ENCODE peak calls at places on chromosomes 4 and X, in four cellular contexts. One of them, this sample, is unnamed.
A peak's percentile ranks its signal among the peaks of the same experiment; 100 is the strongest.

GRCh38 chr4:102578819-102579218 is 77.7 kb downstream of the NFKB1 start:
- DNase-seq in K562: no peak
- DNase-seq in GM12878: no peak
- DNase-seq in A549: peak; percentile 11
- DNase-seq in this sample: no peak

GRCh38 chrX:74422029-74422352 is 698 bp downstream of the SLC16A2 start:
- DNase-seq in GM12878: no peak
- DNase-seq in K562: no peak
- DNase-seq in A549: no peak
- DNase-seq in this sample: peak; percentile 34

GRCh38 chrX:112735147-112735546 is 55.4 kb upstream of the LHFPL1 start:
- DNase-seq in K562: no peak
- DNase-seq in A549: no peak
- DNase-seq in GM12878: no peak
- DNase-seq in this sample: no peak

GRCh38 chr4:132709024-132709423 is 440.1 kb upstream of the PCDH10 start:
- DNase-seq in A549: no peak
- DNase-seq in GM12878: no peak
- DNase-seq in K562: no peak
- DNase-seq in this sample: no peak

GRCh38 chr4:159280442-159281172 is 177.7 kb downstream of the RAPGEF2 start:
- DNase-seq in GM12878: no peak
- DNase-seq in K562: no peak
- DNase-seq in A549: peak; percentile 74
- DNase-seq in this sample: no peak

GRCh38 chrX:18899796-18900380 is 84.0 kb downstream of the PHKA2 start:
- DNase-seq in A549: peak; percentile 58
- DNase-seq in GM12878: no peak
- DNase-seq in K562: peak; percentile 8
- DNase-seq in this sample: peak; percentile 87

GRCh38 chrX:40719218-40719617 is 16.1 kb downstream of the MED14 start:
- DNase-seq in A549: no peak
- DNase-seq in K562: no peak
- DNase-seq in GM12878: no peak
- DNase-seq in this sample: no peak

GRCh38 chrX:107348990-107349389 is 100.5 kb upstream of the FRMPD3 start:
- DNase-seq in K562: no peak
- DNase-seq in GM12878: no peak
- DNase-seq in A549: no peak
- DNase-seq in this sample: no peak

GRCh38 chr4:143587703-143588102 is 74.2 kb downstream of the SMARCA5 start:
- DNase-seq in K562: peak; percentile 6
- DNase-seq in GM12878: no peak
- DNase-seq in A549: peak; percentile 10
- DNase-seq in this sample: no peak

GRCh38 chr4:19047481-19047880 is 1025.9 kb upstream of the LCORL start:
- DNase-seq in A549: no peak
- DNase-seq in GM12878: no peak
- DNase-seq in K562: no peak
- DNase-seq in this sample: no peak

GRCh38 chrX:76454456-76454927 is 27.0 kb downstream of the MAGEE1 start:
- DNase-seq in K562: peak; percentile 4
- DNase-seq in GM12878: no peak
- DNase-seq in A549: peak; percentile 23
- DNase-seq in this sample: peak; percentile 6

GRCh38 chr4:94676910-94677309 is 80.8 kb upstream of the BMPR1B start:
- DNase-seq in A549: no peak
- DNase-seq in GM12878: no peak
- DNase-seq in K562: no peak
- DNase-seq in this sample: no peak

GRCh38 chrX:23403849-23404248 is 69.2 kb downstream of the PTCHD1 start:
- DNase-seq in A549: peak; percentile 7
- DNase-seq in K562: no peak
- DNase-seq in GM12878: no peak
- DNase-seq in this sample: peak; percentile 17

GRCh38 chr4:185017964-185018772 is at the start of gene HELT:
- DNase-seq in GM12878: no peak
- DNase-seq in K562: no peak
- DNase-seq in A549: no peak
- DNase-seq in this sample: no peak

GRCh38 chrX:72478351-72478750 is 94.3 kb downstream of the HDAC8 start:
- DNase-seq in K562: no peak
- DNase-seq in GM12878: no peak
- DNase-seq in A549: no peak
- DNase-seq in this sample: no peak

GRCh38 chr4:80492761-80493160 is 157.2 kb downstream of the CFAP299 start:
- DNase-seq in A549: no peak
- DNase-seq in GM12878: no peak
- DNase-seq in K562: no peak
- DNase-seq in this sample: no peak

GRCh38 chr4:181971411-181971810 is 271.8 kb upstream of the TENM3 start:
- DNase-seq in GM12878: no peak
- DNase-seq in A549: no peak
- DNase-seq in K562: no peak
- DNase-seq in this sample: no peak

GRCh38 chr4:88012652-88013051 is 5.2 kb downstream of the PKD2 start:
- DNase-seq in GM12878: no peak
- DNase-seq in A549: no peak
- DNase-seq in K562: no peak
- DNase-seq in this sample: no peak

GRCh38 chrX:7139202-7140081 is 8.1 kb upstream of the STS start:
- DNase-seq in K562: no peak
- DNase-seq in A549: no peak
- DNase-seq in GM12878: no peak
- DNase-seq in this sample: no peak

GRCh38 chr4:168656055-168656660 is 159.3 kb downstream of the PALLD start:
- DNase-seq in GM12878: no peak
- DNase-seq in A549: no peak
- DNase-seq in K562: no peak
- DNase-seq in this sample: no peak

GRCh38 chr4:56995525-56995924 is 16.8 kb downstream of the POLR2B start:
- DNase-seq in A549: no peak
- DNase-seq in GM12878: no peak
- DNase-seq in K562: no peak
- DNase-seq in this sample: no peak

GRCh38 chr4:38366451-38366850 is 297.5 kb upstream of the KLF3 start:
- DNase-seq in A549: no peak
- DNase-seq in GM12878: no peak
- DNase-seq in K562: no peak
- DNase-seq in this sample: no peak

GRCh38 chr4:73726000-73726399 is 14.4 kb upstream of the CXCL8 start:
- DNase-seq in GM12878: no peak
- DNase-seq in A549: peak; percentile 75
- DNase-seq in K562: no peak
- DNase-seq in this sample: no peak

DNA sequence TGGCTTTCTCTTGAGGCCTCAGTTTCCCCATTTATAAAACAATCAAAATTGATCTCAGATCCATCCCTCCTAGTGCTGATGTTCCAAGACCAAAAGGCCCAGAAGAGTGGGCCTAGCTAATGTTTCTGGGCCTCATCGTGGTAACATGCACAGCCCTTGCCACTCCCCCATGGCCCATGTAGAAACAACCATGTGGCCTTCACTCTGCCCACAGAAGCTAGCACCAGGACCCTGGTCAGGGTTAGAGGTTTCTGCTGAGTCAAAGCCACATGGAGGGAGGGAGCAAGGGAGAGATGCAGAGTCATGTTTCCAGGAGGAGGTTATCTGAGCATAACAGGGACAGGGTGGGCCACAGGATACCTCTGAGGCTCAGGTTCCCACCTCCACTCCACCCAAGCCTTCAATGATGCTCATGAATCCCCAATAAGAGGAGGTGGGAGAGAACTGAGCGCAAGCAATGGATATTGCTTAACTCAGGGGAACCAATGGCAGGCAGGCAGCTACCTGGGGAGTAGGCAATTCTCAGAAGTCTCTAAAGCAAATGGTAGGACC is 16.9 kb downstream of the OTUD5 start:
- DNase-seq in A549: no peak
- DNase-seq in K562: peak; percentile 88
- DNase-seq in GM12878: no peak
- DNase-seq in this sample: no peak
- TF ChIP-seq RCOR1 in A549: no peak
- TF ChIP-seq RCOR1 in K562: peak; percentile 27
- TF ChIP-seq RCOR1 in GM12878: no peak
- TF ChIP-seq RCOR1 in this sample: no peak

GRCh38 chr4:25019501-25019900 is 11.2 kb downstream of the LGI2 start:
- DNase-seq in A549: no peak
- DNase-seq in K562: no peak
- DNase-seq in GM12878: no peak
- DNase-seq in this sample: no peak
- TF ChIP-seq REST in A549: no peak
- TF ChIP-seq REST in K562: no peak
- TF ChIP-seq REST in GM12878: no peak
- TF ChIP-seq REST in this sample: no peak

GRCh38 chrX:154417157-154417556 is 5.8 kb downstream of the TAFAZZIN start:
- DNase-seq in K562: no peak
- DNase-seq in GM12878: no peak
- DNase-seq in A549: no peak
- DNase-seq in this sample: peak; percentile 69
- H3K4me1 ChIP-seq in K562: peaks cover 3% of the 10 kb centered on the region
- H3K4me1 ChIP-seq in GM12878: no peaks in the 10 kb centered on the region
- H3K4me1 ChIP-seq in A549: peaks cover 9% of the 10 kb centered on the region
- H3K4me1 ChIP-seq in this sample: peaks cover 31% of the 10 kb centered on the region

GRCh38 chrX:52270453-52271116 is 85.9 kb downstream of the MAGED4 start:
- DNase-seq in GM12878: no peak
- DNase-seq in A549: no peak
- DNase-seq in K562: no peak
- DNase-seq in this sample: no peak

GRCh38 chrX:52265713-52266112 is 81.0 kb downstream of the MAGED4 start:
- DNase-seq in K562: no peak
- DNase-seq in A549: no peak
- DNase-seq in GM12878: no peak
- DNase-seq in this sample: no peak

GRCh38 chrX:52271212-52271611 is 86.5 kb downstream of the MAGED4 start:
- DNase-seq in GM12878: no peak
- DNase-seq in K562: peak; percentile 5
- DNase-seq in A549: peak; percentile 25
- DNase-seq in this sample: no peak
- TF ChIP-seq RCOR1 in GM12878: no peak
- TF ChIP-seq RCOR1 in K562: no peak
- TF ChIP-seq RCOR1 in A549: no peak
- TF ChIP-seq RCOR1 in this sample: no peak

GRCh38 chr4:113976937-113977855 is 2.3 kb downstream of the ARSJ start:
- DNase-seq in GM12878: no peak
- DNase-seq in K562: no peak
- DNase-seq in A549: no peak
- DNase-seq in this sample: no peak
- TF ChIP-seq REST in GM12878: no peak
- TF ChIP-seq REST in K562: no peak
- TF ChIP-seq REST in A549: no peak
- TF ChIP-seq REST in this sample: peak; percentile 67

DNA sequence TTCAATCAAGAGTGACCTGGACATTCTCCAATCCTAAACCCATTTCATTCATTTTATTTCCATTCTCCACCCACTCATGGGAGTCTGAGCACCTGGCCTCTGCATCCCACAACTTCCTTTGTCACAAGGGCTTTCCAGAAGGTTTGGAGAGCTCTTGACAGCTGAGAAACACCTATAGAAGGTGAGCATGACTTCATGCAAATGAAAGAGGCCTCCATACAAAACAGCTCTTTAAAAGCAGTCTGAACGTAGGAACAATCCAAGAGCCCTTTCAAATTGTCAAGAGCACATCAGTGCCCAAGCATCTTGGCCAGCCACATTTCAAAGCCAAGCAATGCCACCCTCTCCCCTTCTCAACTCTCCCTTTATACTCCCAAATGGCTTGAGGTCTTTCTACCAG is 74.9 kb upstream of the RAP2C start:
- DNase-seq in GM12878: no peak
- DNase-seq in A549: no peak
- DNase-seq in K562: no peak
- DNase-seq in this sample: no peak
- H3K4me1 ChIP-seq in GM12878: no peaks in the 10 kb centered on the region
- H3K4me1 ChIP-seq in A549: no peaks in the 10 kb centered on the region
- H3K4me1 ChIP-seq in K562: no peaks in the 10 kb centered on the region
- H3K4me1 ChIP-seq in this sample: no peaks in the 10 kb centered on the region

DNA sequence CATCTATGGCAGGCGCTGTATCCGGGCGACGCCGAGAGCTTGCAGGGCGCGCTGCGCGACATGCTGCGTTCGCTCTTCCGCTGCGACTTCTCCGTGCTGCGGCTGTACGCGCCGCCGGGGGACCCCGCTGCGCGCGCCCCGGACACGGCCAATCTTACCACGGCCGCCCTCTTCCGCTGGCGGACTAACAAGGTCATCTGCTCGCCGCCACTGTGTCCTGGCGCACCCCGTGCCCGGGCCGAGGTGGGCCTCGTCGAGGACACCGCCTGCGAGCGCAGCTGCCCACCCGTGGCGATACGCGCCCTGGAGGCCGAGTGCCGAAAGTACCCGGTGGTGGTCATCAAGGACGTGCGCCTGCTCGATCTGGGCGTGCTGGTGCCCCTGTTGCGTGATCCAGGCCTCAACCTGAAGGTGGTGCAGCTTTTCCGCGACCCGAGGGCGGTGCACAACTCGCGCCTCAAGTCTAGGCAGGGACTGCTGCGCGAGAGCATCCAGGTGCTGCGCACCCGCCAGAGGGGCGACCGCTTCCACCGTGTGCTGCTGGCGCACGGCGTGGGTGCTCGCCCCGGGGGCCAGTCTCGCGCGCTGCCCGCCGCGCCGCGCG is 874 bp downstream of the CHST7 start:
- DNase-seq in A549: peak; percentile 48
- DNase-seq in GM12878: no peak
- DNase-seq in K562: no peak
- DNase-seq in this sample: peak; percentile 51
- TF ChIP-seq RCOR1 in A549: no peak
- TF ChIP-seq RCOR1 in GM12878: no peak
- TF ChIP-seq RCOR1 in K562: no peak
- TF ChIP-seq RCOR1 in this sample: no peak

GRCh38 chr4:7980036-7980435 is 40.4 kb upstream of the AFAP1 start:
- DNase-seq in A549: no peak
- DNase-seq in K562: no peak
- DNase-seq in GM12878: no peak
- DNase-seq in this sample: no peak
- TF ChIP-seq REST in A549: no peak
- TF ChIP-seq REST in K562: no peak
- TF ChIP-seq REST in GM12878: no peak
- TF ChIP-seq REST in this sample: no peak

DNA sequence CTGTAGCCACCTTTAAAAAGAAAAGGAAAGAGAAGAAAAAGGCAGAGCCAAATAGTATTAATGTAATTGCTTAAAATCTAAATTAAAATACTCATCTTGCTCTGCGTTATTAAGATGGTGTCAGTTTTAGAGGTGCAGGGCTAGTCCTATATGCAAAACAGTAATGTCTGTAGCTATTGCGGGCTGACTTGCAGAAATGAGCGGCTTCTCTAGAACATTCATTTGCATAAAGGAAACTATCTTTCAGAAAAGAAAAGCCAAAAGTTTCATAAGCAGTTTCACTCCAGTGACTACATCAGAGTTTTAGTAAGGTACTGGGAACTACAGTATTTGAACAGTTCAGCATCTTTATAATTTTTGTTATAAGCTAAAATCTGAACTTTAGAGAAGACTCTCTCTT is 6.0 kb downstream of the SMAD1 start:
- DNase-seq in A549: no peak
- DNase-seq in K562: no peak
- DNase-seq in GM12878: peak; percentile 71
- DNase-seq in this sample: no peak
- H3K4me1 ChIP-seq in A549: peaks cover 7% of the 10 kb centered on the region
- H3K4me1 ChIP-seq in K562: no peaks in the 10 kb centered on the region
- H3K4me1 ChIP-seq in GM12878: peaks cover 9% of the 10 kb centered on the region
- H3K4me1 ChIP-seq in this sample: peaks cover 16% of the 10 kb centered on the region

This sample was measured in SK-N-SH.